ENCODE peak calls at places on chromosome 12, in four cellular contexts. J is NB4; N is CD8-positive, alpha-beta T cell; P is cardiac muscle cell. C is an unnamed sample.
A peak's percentile ranks its signal among the peaks of the same experiment; 100 is the strongest.

GRCh38 chr12:42902001-42902400 is 312.5 kb upstream of the PRICKLE1 start:
- DNase-seq in P (no peak), N (no peak), J (no peak), C (no peak)

GRCh38 chr12:76020731-76021672 is 10.6 kb downstream of the PHLDA1 start:
- DNase-seq in P (no peak), J (peak; percentile 95), N (peak; percentile 23), C (peak; percentile 11)

GRCh38 chr12:116121453-116121871 is 156.0 kb downstream of the MED13L start:
- DNase-seq in P (no peak), N (no peak), J (no peak), C (no peak)

GRCh38 chr12:100266163-100266801 is 597 bp downstream of the DEPDC4 start:
- DNase-seq in N (no peak), P (no peak), J (no peak), C (no peak)

GRCh38 chr12:111447571-111448265 is 42.0 kb downstream of the SH2B3 start:
- DNase-seq in J (peak; percentile 13), N (no peak), P (no peak), C (peak; percentile 10)

GRCh38 chr12:32549675-32550079 is 129.4 kb upstream of the DNM1L start:
- DNase-seq in J (no peak), P (no peak), N (no peak), C (no peak)

GRCh38 chr12:131734336-131735152 is 23.7 kb downstream of the SFSWAP start:
- DNase-seq in J (no peak), P (no peak), N (no peak), C (no peak)

GRCh38 chr12:108564724-108565123 is 2.3 kb downstream of the ISCU start:
- DNase-seq in N (no peak), J (no peak), P (no peak), C (no peak)

GRCh38 chr12:13124661-13125505 is 21.4 kb upstream of the GSG1 start:
- DNase-seq in P (no peak), N (no peak), J (no peak), C (no peak)

GRCh38 chr12:3117628-3118027 is 40.4 kb downstream of the TSPAN9 start:
- DNase-seq in J (no peak), N (no peak), P (no peak), C (no peak)

GRCh38 chr12:5586201-5586600 is 154.3 kb downstream of the NTF3 start:
- DNase-seq in J (no peak), P (no peak), N (no peak), C (no peak)

GRCh38 chr12:66776974-66777373 is 98.1 kb upstream of the GRIP1 start:
- DNase-seq in N (peak; percentile 1), J (no peak), P (peak; percentile 18), C (peak; percentile 79)

GRCh38 chr12:95547522-95548055 is 3.7 kb downstream of the USP44 start:
- DNase-seq in N (no peak), J (no peak), P (peak; percentile 12), C (no peak)

GRCh38 chr12:9792961-9793617 is 32.4 kb upstream of the CD69 start:
- DNase-seq in P (no peak), J (no peak), N (no peak), C (no peak)

GRCh38 chr12:5295151-5295550 is 136.8 kb upstream of the NTF3 start:
- DNase-seq in N (no peak), J (no peak), P (no peak), C (no peak)

GRCh38 chr12:93032748-93033147 is 103.7 kb upstream of the EEA1 start:
- DNase-seq in P (no peak), J (no peak), N (no peak), C (no peak)

GRCh38 chr12:14884458-14884878 is 1.2 kb downstream of the MGP start:
- DNase-seq in N (peak; percentile 69), J (peak; percentile 63), P (peak; percentile 87), C (peak; percentile 93)

GRCh38 chr12:66279127-66279712 is 23.1 kb upstream of the HELB start:
- DNase-seq in N (peak; percentile 18), J (peak; percentile 64), P (peak; percentile 49), C (no peak)

GRCh38 chr12:130286041-130286440 is 51.6 kb upstream of the PIWIL1 start:
- DNase-seq in N (no peak), P (no peak), J (peak; percentile 24), C (no peak)

GRCh38 chr12:81252228-81252627 is 174.3 kb downstream of the ACSS3 start:
- DNase-seq in J (no peak), P (no peak), N (no peak), C (no peak)

GRCh38 chr12:64682572-64683277 is 72.4 kb downstream of the RASSF3 start:
- DNase-seq in N (no peak), P (peak; percentile 45), J (peak; percentile 48), C (no peak)

GRCh38 chr12:53115891-53116675 is 12.8 kb downstream of the SOAT2 start:
- DNase-seq in N (no peak), P (peak; percentile 68), J (no peak), C (no peak)

GRCh38 chr12:67920432-67920831 is 68.8 kb upstream of the IFNG-AS1 start:
- DNase-seq in J (no peak), P (no peak), N (no peak), C (no peak)

GRCh38 chr12:42741771-42742510 is 152.4 kb upstream of the PRICKLE1 start:
- DNase-seq in N (no peak), J (no peak), P (peak; percentile 24), C (no peak)

GRCh38 chr12:105417732-105418131 is 87.2 kb downstream of the C12orf75 start:
- DNase-seq in J (no peak), N (no peak), P (no peak), C (no peak)

GRCh38 chr12:116236986-116237385 is 40.5 kb downstream of the MED13L start:
- DNase-seq in N (no peak), J (no peak), P (no peak), C (no peak)

GRCh38 chr12:16361142-16361783 is 13.8 kb downstream of the MGST1 start:
- DNase-seq in P (no peak), N (no peak), J (no peak), C (no peak)

GRCh38 chr12:67727652-67728295 is 79.2 kb downstream of the DYRK2 start:
- DNase-seq in P (no peak), J (no peak), N (no peak), C (no peak)

GRCh38 chr12:126663304-126664094 is 1598.3 kb downstream of the AACS start:
- DNase-seq in N (no peak), P (peak; percentile 30), J (peak; percentile 58), C (peak; percentile 14)

GRCh38 chr12:103642240-103642864 is 55.3 kb downstream of the STAB2 start:
- DNase-seq in J (no peak), P (no peak), N (no peak), C (no peak)
- TF ChIP-seq CTCF in J (no peak), P (no peak), N (no peak), C (no peak)

GRCh38 chr12:124939428-124940142 is 25.1 kb upstream of the UBC start:
- DNase-seq in P (peak; percentile 89), J (peak; percentile 99), N (peak; percentile 77), C (peak; percentile 95)
- TF ChIP-seq CTCF in P (no peak), J (no peak), N (no peak), C (no peak)

GRCh38 chr12:28582687-28583376 is 392.6 kb downstream of the CCDC91 start:
- DNase-seq in P (no peak), N (no peak), J (no peak), C (no peak)

GRCh38 chr12:28586481-28586880 is 396.2 kb downstream of the CCDC91 start:
- DNase-seq in J (no peak), P (no peak), N (no peak), C (no peak)

GRCh38 chr12:28578833-28579252 is 388.6 kb downstream of the CCDC91 start:
- DNase-seq in J (no peak), P (no peak), N (no peak), C (no peak)

GRCh38 chr12:28585146-28585545 is 394.9 kb downstream of the CCDC91 start:
- DNase-seq in P (no peak), N (no peak), J (no peak), C (no peak)

DNA sequence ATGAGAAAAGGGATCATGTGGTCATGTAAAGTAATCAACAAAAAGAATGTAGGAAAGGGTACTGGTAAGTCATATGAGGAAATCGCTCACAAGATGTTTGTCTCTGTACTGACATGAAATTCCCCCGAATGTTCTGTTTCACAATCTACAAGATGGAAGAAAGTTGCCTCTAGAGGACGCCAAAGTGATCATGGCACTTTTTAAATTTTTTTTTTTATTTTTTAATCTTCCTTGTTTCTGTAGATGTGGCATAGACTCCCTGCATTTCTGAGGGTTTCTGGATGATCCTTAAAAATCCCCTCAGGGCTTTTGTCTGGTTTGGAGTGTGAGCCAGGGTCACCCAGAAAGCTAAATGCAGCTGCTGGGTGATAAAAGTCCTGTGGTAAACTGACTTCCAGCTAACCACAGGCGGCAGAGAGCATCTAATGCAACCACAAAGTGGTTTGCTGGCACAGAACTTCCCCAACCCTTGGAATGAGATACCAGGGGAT is 393.6 kb downstream of the CCDC91 start:
- DNase-seq in N (no peak), P (no peak), J (peak; percentile 97), C (no peak)
- TF ChIP-seq CTCF in N (no peak), P (peak; percentile 36), J (peak; percentile 54), C (no peak)

DNA sequence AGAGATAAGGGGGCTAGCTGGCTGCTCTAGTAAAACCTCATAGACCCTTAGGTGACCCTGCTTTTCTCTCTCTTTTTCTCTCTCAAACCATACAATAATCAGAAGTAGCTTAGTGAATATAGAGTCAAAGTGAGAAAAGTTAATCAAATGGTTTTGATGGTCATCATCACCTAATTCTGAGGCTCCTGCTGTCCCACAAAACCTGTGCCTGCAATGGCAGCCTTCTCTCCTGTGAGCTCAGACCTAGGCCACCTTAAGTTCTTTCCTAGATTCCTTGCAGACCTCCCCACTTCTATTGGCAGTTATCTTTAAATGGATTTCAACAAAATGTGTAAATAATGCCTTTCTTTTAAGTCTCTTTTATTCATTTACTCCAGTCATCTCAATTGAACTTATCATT is 1.5 kb upstream of the RPAP3 start:
- DNase-seq in J (no peak), P (no peak), N (no peak), C (no peak)
- TF ChIP-seq CTCF in J (no peak), P (no peak), N (no peak), C (no peak)

DNA sequence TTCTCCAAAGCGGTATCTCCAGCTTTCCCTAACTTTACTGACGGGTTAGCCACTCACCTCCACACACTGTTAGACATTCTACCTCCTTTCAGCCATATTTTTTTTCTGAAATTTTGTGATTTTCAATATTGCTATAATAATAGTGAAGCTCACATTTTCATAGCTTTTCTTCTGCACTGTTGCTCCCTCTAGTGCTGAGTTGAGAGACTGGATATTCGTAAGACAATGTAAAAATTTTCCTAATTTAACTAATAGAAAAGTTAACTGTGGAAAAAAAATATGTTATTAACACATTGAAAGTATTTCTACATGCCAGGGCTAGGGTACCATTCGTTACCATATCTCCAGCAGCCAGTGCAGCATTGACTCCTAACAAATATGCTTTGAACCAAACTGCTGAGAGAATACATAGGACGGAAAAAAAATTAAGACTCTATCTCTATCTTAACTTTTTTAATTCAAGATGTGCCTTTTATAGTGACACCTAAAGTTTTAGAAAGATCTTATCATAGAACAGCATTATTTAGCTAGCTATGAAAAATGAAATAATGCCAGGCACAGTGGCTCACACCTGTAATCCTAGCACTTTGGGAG is 48.7 kb upstream of the ABCC9 start:
- DNase-seq in J (peak; percentile 51), P (peak; percentile 15), N (no peak), C (peak; percentile 7)
- TF ChIP-seq CTCF in J (peak; percentile 74), P (peak; percentile 61), N (peak; percentile 26), C (peak; percentile 30)

GRCh38 chr12:119988440-119988787 is 622 bp upstream of the BICDL1 start:
- DNase-seq in J (no peak), N (no peak), P (no peak), C (no peak)
- TF ChIP-seq CTCF in J (peak; percentile 39), N (no peak), P (peak; percentile 26), C (no peak)

GRCh38 chr12:34097213-34097612 is 74.9 kb downstream of the ALG10 start:
- DNase-seq in P (no peak), N (no peak), J (peak; percentile 15), C (no peak)
- TF ChIP-seq CTCF in P (no peak), N (no peak), J (no peak), C (no peak)

C was measured in GM12865.